ENCODE peak calls at places on chromosomes 3 and 15, in four cellular contexts. One of them, this sample, is unnamed.

GRCh38 chr3:41836360-41837134 is 125.4 kb downstream of the ULK4 start:
- DNase-seq in HepG2: no peak
- DNase-seq in K562: no peak
- DNase-seq in IMR-90: peak
- DNase-seq in this sample: no peak

GRCh38 chr15:40282144-40282869 is 557 bp downstream of the ANKRD63 start:
- DNase-seq in K562: peak
- DNase-seq in HepG2: peak
- DNase-seq in IMR-90: no peak
- DNase-seq in this sample: no peak

GRCh38 chr3:122458992-122459391 is 43.1 kb upstream of the WDR5B start:
- DNase-seq in IMR-90: peak
- DNase-seq in HepG2: no peak
- DNase-seq in K562: no peak
- DNase-seq in this sample: no peak

GRCh38 chr3:152089528-152089927 is 179.2 kb upstream of the MBNL1 start:
- DNase-seq in HepG2: no peak
- DNase-seq in IMR-90: no peak
- DNase-seq in K562: no peak
- DNase-seq in this sample: no peak

GRCh38 chr15:87707076-87707475 is 549.5 kb downstream of the NTRK3 start:
- DNase-seq in K562: no peak
- DNase-seq in IMR-90: no peak
- DNase-seq in HepG2: no peak
- DNase-seq in this sample: no peak

GRCh38 chr3:156189927-156190326 is 69.5 kb downstream of the KCNAB1 start:
- DNase-seq in K562: no peak
- DNase-seq in HepG2: no peak
- DNase-seq in IMR-90: no peak
- DNase-seq in this sample: no peak

GRCh38 chr15:36579792-36580431 is 486 bp downstream of the CDIN1 start:
- DNase-seq in K562: no peak
- DNase-seq in HepG2: peak
- DNase-seq in IMR-90: no peak
- DNase-seq in this sample: no peak

GRCh38 chr3:64645236-64645635 is 42.6 kb downstream of the ADAMTS9 start:
- DNase-seq in IMR-90: no peak
- DNase-seq in K562: no peak
- DNase-seq in HepG2: no peak
- DNase-seq in this sample: no peak

GRCh38 chr3:172201136-172201989 is 162.0 kb downstream of the FNDC3B start:
- DNase-seq in HepG2: no peak
- DNase-seq in IMR-90: peak
- DNase-seq in K562: peak
- DNase-seq in this sample: no peak

GRCh38 chr3:59464187-59464586 is 414.4 kb upstream of the CFAP20DC start:
- DNase-seq in IMR-90: no peak
- DNase-seq in HepG2: no peak
- DNase-seq in K562: no peak
- DNase-seq in this sample: no peak

GRCh38 chr15:75095594-75095993 is 72.2 kb downstream of the PPCDC start:
- DNase-seq in K562: no peak
- DNase-seq in IMR-90: no peak
- DNase-seq in HepG2: no peak
- DNase-seq in this sample: peak

GRCh38 chr3:167691366-167691765 is 37.6 kb upstream of the WDR49 start:
- DNase-seq in K562: no peak
- DNase-seq in HepG2: no peak
- DNase-seq in IMR-90: no peak
- DNase-seq in this sample: peak

GRCh38 chr3:51814034-51814433 is 35.0 kb upstream of the IQCF6 start:
- DNase-seq in K562: no peak
- DNase-seq in HepG2: no peak
- DNase-seq in IMR-90: no peak
- DNase-seq in this sample: no peak

GRCh38 chr3:196662033-196662432 is 22.5 kb downstream of the NRROS start:
- DNase-seq in HepG2: no peak
- DNase-seq in K562: no peak
- DNase-seq in IMR-90: no peak
- DNase-seq in this sample: no peak

GRCh38 chr15:57133127-57133968 is 214.9 kb downstream of the TCF12 start:
- DNase-seq in K562: no peak
- DNase-seq in IMR-90: peak
- DNase-seq in HepG2: no peak
- DNase-seq in this sample: no peak

GRCh38 chr3:23811117-23811487 is 5.3 kb downstream of the UBE2E1 start:
- DNase-seq in IMR-90: no peak
- DNase-seq in HepG2: peak
- DNase-seq in K562: no peak
- DNase-seq in this sample: no peak

GRCh38 chr15:73972984-73973682 is 19.0 kb downstream of the STOML1 start:
- DNase-seq in IMR-90: peak
- DNase-seq in K562: peak
- DNase-seq in HepG2: peak
- DNase-seq in this sample: no peak

GRCh38 chr3:132347811-132348210 is 30.6 kb downstream of the ACP3 start:
- DNase-seq in HepG2: no peak
- DNase-seq in IMR-90: no peak
- DNase-seq in K562: no peak
- DNase-seq in this sample: no peak

GRCh38 chr15:81098884-81099601 is 35.0 kb upstream of the CFAP161 start:
- DNase-seq in IMR-90: peak
- DNase-seq in HepG2: no peak
- DNase-seq in K562: peak
- DNase-seq in this sample: no peak

GRCh38 chr3:131388400-131388799 is 6.8 kb downstream of the NUDT16 start:
- DNase-seq in IMR-90: no peak
- DNase-seq in HepG2: no peak
- DNase-seq in K562: no peak
- DNase-seq in this sample: no peak

GRCh38 chr15:67067161-67067853 is 1.9 kb downstream of the SMAD3 start:
- DNase-seq in HepG2: no peak
- DNase-seq in K562: no peak
- DNase-seq in IMR-90: peak
- DNase-seq in this sample: no peak

GRCh38 chr3:59040902-59041301 is 8.9 kb downstream of the CFAP20DC start:
- DNase-seq in HepG2: no peak
- DNase-seq in K562: no peak
- DNase-seq in IMR-90: peak
- DNase-seq in this sample: no peak

GRCh38 chr3:171907761-171908160 is 64.6 kb downstream of the TMEM212 start:
- DNase-seq in IMR-90: no peak
- DNase-seq in HepG2: peak
- DNase-seq in K562: no peak
- DNase-seq in this sample: no peak

GRCh38 chr15:34987182-34987488 is 952 bp downstream of the ZNF770 start:
- DNase-seq in HepG2: no peak
- DNase-seq in IMR-90: no peak
- DNase-seq in K562: peak
- DNase-seq in this sample: no peak

GRCh38 chr15:58731756-58732535 is 17.6 kb downstream of the ADAM10 start:
- DNase-seq in HepG2: no peak
- DNase-seq in IMR-90: peak
- DNase-seq in K562: peak
- DNase-seq in this sample: no peak
- TF ChIP-seq MXI1 in HepG2: no peak
- TF ChIP-seq MXI1 in IMR-90: no peak
- TF ChIP-seq MXI1 in K562: no peak
- TF ChIP-seq MXI1 in this sample: no peak

GRCh38 chr3:184757010-184757651 is 45.3 kb upstream of the MAGEF1 start:
- DNase-seq in K562: no peak
- DNase-seq in HepG2: no peak
- DNase-seq in IMR-90: peak
- DNase-seq in this sample: no peak
- TF ChIP-seq MXI1 in K562: no peak
- TF ChIP-seq MXI1 in HepG2: no peak
- TF ChIP-seq MXI1 in IMR-90: no peak
- TF ChIP-seq MXI1 in this sample: no peak

DNA sequence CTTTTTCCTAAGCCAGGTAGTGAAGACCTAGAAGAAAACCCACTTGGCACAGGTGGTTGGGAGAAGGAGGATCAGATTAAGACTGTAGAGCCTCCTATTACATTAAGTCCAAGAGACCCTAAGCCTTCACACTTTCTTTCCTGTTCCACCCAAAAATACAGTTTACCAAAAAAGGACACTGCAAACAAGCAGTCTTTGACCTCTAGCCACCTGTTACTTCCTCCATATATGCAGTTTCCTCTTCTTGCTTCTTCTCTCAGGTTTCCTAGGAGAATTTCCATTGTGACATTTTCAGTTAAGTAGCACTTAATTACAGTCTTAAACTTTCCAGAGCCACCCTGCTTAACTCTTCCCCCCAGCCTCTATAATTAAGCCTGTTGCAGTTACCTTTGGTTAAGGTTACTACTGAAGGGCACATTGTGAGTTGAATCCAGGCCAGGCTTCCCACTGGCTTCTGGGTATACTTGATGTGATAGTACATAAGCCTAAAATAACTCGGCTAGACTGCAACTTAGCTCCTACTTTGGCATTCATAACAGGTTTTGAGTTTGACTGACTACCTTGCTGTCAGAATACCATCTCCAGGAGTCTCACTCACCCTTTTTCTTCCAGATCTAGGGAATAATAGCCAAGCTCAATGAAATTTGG is 114.2 kb upstream of the UMPS start:
- DNase-seq in IMR-90: no peak
- DNase-seq in HepG2: no peak
- DNase-seq in K562: no peak
- DNase-seq in this sample: no peak
- TF ChIP-seq MXI1 in IMR-90: no peak
- TF ChIP-seq MXI1 in HepG2: no peak
- TF ChIP-seq MXI1 in K562: no peak
- TF ChIP-seq MXI1 in this sample: no peak

DNA sequence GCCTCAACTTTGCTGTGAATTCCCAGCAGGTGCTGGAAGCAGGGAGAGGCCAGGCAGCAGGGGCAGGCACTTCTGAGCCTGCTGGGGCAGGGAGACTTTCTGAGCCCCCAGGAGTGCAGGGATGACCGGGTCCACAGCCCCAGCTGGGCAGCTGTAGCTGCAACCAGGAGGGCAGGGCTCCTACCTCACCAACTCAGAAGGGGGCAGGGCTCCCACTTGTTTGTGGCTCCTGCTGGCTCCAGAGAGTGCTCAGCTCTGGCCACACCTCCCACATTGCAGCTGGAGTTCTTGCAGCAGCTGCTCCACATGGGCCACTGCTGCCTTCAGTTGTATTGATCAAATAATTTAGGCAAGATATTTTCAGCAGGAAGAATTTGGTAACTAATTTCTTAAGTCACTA is 812.3 kb downstream of the NSUN3 start:
- DNase-seq in IMR-90: no peak
- DNase-seq in HepG2: no peak
- DNase-seq in K562: no peak
- DNase-seq in this sample: no peak
- TF ChIP-seq MXI1 in IMR-90: no peak
- TF ChIP-seq MXI1 in HepG2: no peak
- TF ChIP-seq MXI1 in K562: no peak
- TF ChIP-seq MXI1 in this sample: no peak

GRCh38 chr3:187314176-187314575 is 22.6 kb upstream of the MASP1 start:
- DNase-seq in K562: no peak
- DNase-seq in IMR-90: no peak
- DNase-seq in HepG2: no peak
- DNase-seq in this sample: no peak
- TF ChIP-seq MXI1 in K562: no peak
- TF ChIP-seq MXI1 in IMR-90: no peak
- TF ChIP-seq MXI1 in HepG2: no peak
- TF ChIP-seq MXI1 in this sample: no peak